ENCODE peak calls at places on chromosomes 12 and 14, in five cellular contexts. D is Right ventricle myocardium superior, F is activated T-cell treated with anti-CD3 and anti-CD28 coated beads for 1 hour, Z is RWPE1, W is fibroblast of lung. A is an unnamed sample.

GRCh38 chr14:34981743-34982420 is 910 bp upstream of the SRP54 start:
- DNase-seq in W (peak; percentile 59), D (no peak), F (peak; percentile 21), Z (peak; percentile 5), A (no peak)

GRCh38 chr12:127729381-127729780 is 537.6 kb upstream of the TMEM132C start:
- DNase-seq in F (no peak), Z (no peak), D (no peak), W (peak; percentile 77), A (no peak)

GRCh38 chr14:65159281-65160062 is 57.2 kb upstream of the MAX start:
- DNase-seq in F (no peak), Z (no peak), D (no peak), W (no peak), A (no peak)

GRCh38 chr14:58572092-58572853 is 65.5 kb upstream of the DACT1 start:
- DNase-seq in F (peak; percentile 5), W (peak; percentile 72), Z (no peak), D (no peak), A (no peak)

GRCh38 chr12:64875186-64875585 is 50.7 kb downstream of the TBC1D30 start:
- DNase-seq in W (no peak), F (no peak), D (no peak), Z (no peak), A (no peak)

GRCh38 chr12:115261691-115262398 is 577.9 kb upstream of the TBX3 start:
- DNase-seq in F (no peak), D (no peak), Z (no peak), W (peak; percentile 5), A (no peak)

GRCh38 chr14:94921870-94922585 is 152.1 kb upstream of the GSC start:
- DNase-seq in D (no peak), W (no peak), F (no peak), Z (no peak), A (no peak)

GRCh38 chr12:98532687-98533304 is 17.4 kb downstream of the TMPO start:
- DNase-seq in W (peak; percentile 32), D (no peak), F (no peak), Z (peak; percentile 47), A (no peak)

GRCh38 chr14:78917462-78917861 is 747.3 kb downstream of the NRXN3 start:
- DNase-seq in Z (no peak), W (no peak), D (no peak), F (no peak), A (no peak)

GRCh38 chr12:55392032-55392795 is 8.1 kb upstream of the OR6C65 start:
- DNase-seq in Z (no peak), W (no peak), D (no peak), F (no peak), A (no peak)

GRCh38 chr12:27095346-27095745 is 13.0 kb upstream of the C12orf71 start:
- DNase-seq in F (no peak), D (no peak), W (no peak), Z (no peak), A (no peak)

GRCh38 chr14:50040401-50040775 is 76.0 kb downstream of the VCPKMT start:
- DNase-seq in F (no peak), D (no peak), Z (peak; percentile 76), W (peak; percentile 86), A (no peak)

GRCh38 chr14:56195727-56196126 is 77.5 kb downstream of the PELI2 start:
- DNase-seq in F (no peak), Z (no peak), W (peak; percentile 83), D (peak; percentile 52), A (no peak)

GRCh38 chr14:82854131-82854530 is 1320.5 kb upstream of the SEL1L start:
- DNase-seq in Z (no peak), W (no peak), D (no peak), F (no peak), A (no peak)

GRCh38 chr12:132003846-132004245 is 54.1 kb downstream of the EP400 start:
- DNase-seq in W (peak; percentile 82), D (no peak), Z (no peak), F (no peak), A (no peak)

GRCh38 chr14:91980157-91980556 is 32.7 kb upstream of the FBLN5 start:
- DNase-seq in Z (peak; percentile 95), W (peak; percentile 97), F (no peak), D (no peak), A (no peak)

GRCh38 chr14:84807673-84808072 is 722.3 kb upstream of the FLRT2 start:
- DNase-seq in Z (no peak), F (no peak), W (no peak), D (no peak), A (no peak)

GRCh38 chr12:113473942-113474341 is 2.3 kb upstream of the LHX5 start:
- DNase-seq in F (no peak), W (no peak), D (no peak), Z (no peak), A (no peak)

GRCh38 chr12:106892075-106892474 is 63.6 kb upstream of the TMEM263 start:
- DNase-seq in W (no peak), Z (peak; percentile 14), F (no peak), D (no peak), A (no peak)

GRCh38 chr14:98724734-98725133 is 547.3 kb downstream of the BCL11B start:
- DNase-seq in F (no peak), Z (no peak), W (no peak), D (no peak), A (no peak)

GRCh38 chr14:32694795-32695449 is 243.8 kb upstream of the NPAS3 start:
- DNase-seq in F (no peak), Z (no peak), W (no peak), D (no peak), A (no peak)

GRCh38 chr12:34302131-34302885 is 280.0 kb downstream of the ALG10 start:
- DNase-seq in Z (no peak), D (peak; percentile 17), F (no peak), W (no peak), A (no peak)